ENCODE peak calls at places on chromosomes 4 and X, in five cellular contexts. One of them, this sample, is unnamed.
A peak's percentile ranks its signal among the peaks of the same experiment; 100 is the strongest.

GRCh38 chr4:105350859-105351494 is 122.9 kb downstream of the PPA2 start:
- DNase-seq in GM12878: no peak
- DNase-seq in NT2/D1: no peak
- DNase-seq in HEK293T: no peak
- DNase-seq in H1: no peak
- DNase-seq in this sample: no peak

GRCh38 chrX:41946973-41947612 is 23.7 kb upstream of the CASK start:
- DNase-seq in GM12878: no peak
- DNase-seq in NT2/D1: no peak
- DNase-seq in HEK293T: no peak
- DNase-seq in H1: no peak
- DNase-seq in this sample: no peak

GRCh38 chr4:15368906-15369305 is 58.9 kb upstream of the C1QTNF7 start:
- DNase-seq in GM12878: no peak
- DNase-seq in NT2/D1: no peak
- DNase-seq in HEK293T: no peak
- DNase-seq in H1: no peak
- DNase-seq in this sample: no peak

GRCh38 chr4:102780476-102781144 is 19.8 kb upstream of the MANBA start:
- DNase-seq in GM12878: no peak
- DNase-seq in NT2/D1: no peak
- DNase-seq in HEK293T: peak; percentile 14
- DNase-seq in H1: no peak
- DNase-seq in this sample: peak; percentile 57

GRCh38 chr4:24278693-24279092 is 305.7 kb downstream of the DHX15 start:
- DNase-seq in GM12878: no peak
- DNase-seq in NT2/D1: no peak
- DNase-seq in HEK293T: no peak
- DNase-seq in H1: no peak
- DNase-seq in this sample: no peak

GRCh38 chr4:688695-689497 is at the start of gene SLC49A3:
- DNase-seq in GM12878: no peak
- DNase-seq in NT2/D1: no peak
- DNase-seq in HEK293T: no peak
- DNase-seq in H1: no peak
- DNase-seq in this sample: no peak

GRCh38 chr4:77586953-77587383 is 18.7 kb upstream of the CXCL13 start:
- DNase-seq in GM12878: peak; percentile 88
- DNase-seq in NT2/D1: no peak
- DNase-seq in HEK293T: no peak
- DNase-seq in H1: no peak
- DNase-seq in this sample: no peak

GRCh38 chrX:12249997-12250396 is 111.7 kb downstream of the FRMPD4 start:
- DNase-seq in GM12878: no peak
- DNase-seq in NT2/D1: no peak
- DNase-seq in HEK293T: no peak
- DNase-seq in H1: no peak
- DNase-seq in this sample: no peak

GRCh38 chrX:84363674-84364073 is 138.6 kb downstream of the HDX start:
- DNase-seq in GM12878: no peak
- DNase-seq in NT2/D1: no peak
- DNase-seq in HEK293T: no peak
- DNase-seq in H1: no peak
- DNase-seq in this sample: no peak

GRCh38 chrX:16215660-16216059 is 48.4 kb downstream of the MAGEB17 start:
- DNase-seq in GM12878: no peak
- DNase-seq in NT2/D1: peak; percentile 60
- DNase-seq in HEK293T: no peak
- DNase-seq in H1: no peak
- DNase-seq in this sample: no peak

GRCh38 chr4:56372774-56373173 is 14.5 kb downstream of the AASDH start:
- DNase-seq in GM12878: no peak
- DNase-seq in NT2/D1: no peak
- DNase-seq in HEK293T: no peak
- DNase-seq in H1: no peak
- DNase-seq in this sample: no peak

GRCh38 chr4:146237092-146237491 is 22.8 kb downstream of the REELD1 start:
- DNase-seq in GM12878: no peak
- DNase-seq in NT2/D1: no peak
- DNase-seq in HEK293T: no peak
- DNase-seq in H1: no peak
- DNase-seq in this sample: no peak

GRCh38 chr4:45663495-45664148 is 460.2 kb downstream of the GABRG1 start:
- DNase-seq in GM12878: no peak
- DNase-seq in NT2/D1: no peak
- DNase-seq in HEK293T: no peak
- DNase-seq in H1: no peak
- DNase-seq in this sample: no peak

GRCh38 chr4:121484633-121485032 is 103.8 kb upstream of the QRFPR start:
- DNase-seq in GM12878: no peak
- DNase-seq in NT2/D1: peak; percentile 25
- DNase-seq in HEK293T: peak; percentile 37
- DNase-seq in H1: no peak
- DNase-seq in this sample: peak; percentile 36

GRCh38 chrX:22325091-22325490 is 52.4 kb downstream of the CBLL2 start:
- DNase-seq in GM12878: no peak
- DNase-seq in NT2/D1: no peak
- DNase-seq in HEK293T: no peak
- DNase-seq in H1: no peak
- DNase-seq in this sample: no peak

GRCh38 chr4:140049924-140050681 is 103.9 kb downstream of the MAML3 start:
- DNase-seq in GM12878: no peak
- DNase-seq in NT2/D1: no peak
- DNase-seq in HEK293T: peak; percentile 54
- DNase-seq in H1: no peak
- DNase-seq in this sample: no peak

GRCh38 chr4:67052981-67053380 is 492.3 kb downstream of the CENPC start:
- DNase-seq in GM12878: no peak
- DNase-seq in NT2/D1: no peak
- DNase-seq in HEK293T: peak; percentile 11
- DNase-seq in H1: no peak
- DNase-seq in this sample: no peak

GRCh38 chr4:139208404-139208945 is 31.5 kb upstream of the ELF2 start:
- DNase-seq in GM12878: no peak
- DNase-seq in NT2/D1: no peak
- DNase-seq in HEK293T: no peak
- DNase-seq in H1: no peak
- DNase-seq in this sample: peak; percentile 16

GRCh38 chrX:72094894-72095293 is 36.8 kb downstream of the RTL5 start:
- DNase-seq in GM12878: no peak
- DNase-seq in NT2/D1: no peak
- DNase-seq in HEK293T: no peak
- DNase-seq in H1: no peak
- DNase-seq in this sample: no peak

GRCh38 chrX:110395877-110396276 is 37.2 kb downstream of the RTL9 start:
- DNase-seq in GM12878: no peak
- DNase-seq in NT2/D1: no peak
- DNase-seq in HEK293T: no peak
- DNase-seq in H1: no peak
- DNase-seq in this sample: no peak

GRCh38 chr4:56445699-56446098 is 9.6 kb downstream of the PAICS start:
- DNase-seq in GM12878: no peak
- DNase-seq in NT2/D1: no peak
- DNase-seq in HEK293T: no peak
- DNase-seq in H1: no peak
- DNase-seq in this sample: no peak

DNA sequence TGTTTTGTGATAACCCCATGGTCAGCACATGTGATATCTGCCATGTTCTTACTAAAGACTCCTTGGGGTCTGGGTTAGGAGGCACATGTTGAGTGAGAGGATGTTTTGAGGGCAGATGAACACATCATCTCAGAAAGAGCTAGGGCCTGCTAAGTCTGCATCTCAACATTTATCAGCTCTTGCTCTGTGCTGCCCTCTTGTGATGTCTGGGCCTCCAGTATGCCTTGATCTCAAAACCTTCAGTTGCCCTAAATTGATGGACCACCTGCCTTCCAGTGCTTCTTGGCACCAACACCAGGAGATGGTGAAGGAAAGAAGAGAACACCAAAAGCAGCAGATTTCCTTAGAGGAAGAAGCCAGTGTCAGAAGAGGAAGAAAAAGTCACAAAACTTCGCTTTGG is 22.5 kb downstream of the MID1 start:
- DNase-seq in GM12878: no peak
- DNase-seq in NT2/D1: no peak
- DNase-seq in HEK293T: peak; percentile 38
- DNase-seq in H1: no peak
- DNase-seq in this sample: peak; percentile 28
- TF ChIP-seq SUZ12 in GM12878: no peak
- TF ChIP-seq SUZ12 in NT2/D1: no peak
- TF ChIP-seq SUZ12 in HEK293T: no peak
- TF ChIP-seq SUZ12 in H1: no peak
- TF ChIP-seq SUZ12 in this sample: no peak

DNA sequence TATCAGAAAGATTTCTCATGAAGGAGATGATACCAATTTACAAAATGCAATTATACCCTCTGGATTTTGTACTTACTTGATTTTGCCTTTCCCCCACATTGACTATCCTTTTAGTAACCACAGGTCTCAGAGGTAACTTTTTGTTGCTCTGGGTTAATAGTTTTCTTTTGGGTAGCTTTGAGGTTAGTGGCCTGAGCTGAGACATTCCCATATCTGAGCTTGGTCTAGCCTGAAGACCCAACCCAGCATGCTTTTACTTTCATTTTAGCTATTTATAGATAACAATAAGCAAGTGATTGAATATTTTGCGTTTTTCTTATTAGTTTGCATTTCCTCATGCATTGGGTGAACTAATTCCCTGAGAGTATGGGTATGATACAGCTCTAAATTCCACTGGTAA is 11.7 kb downstream of the HTN1 start:
- DNase-seq in GM12878: peak; percentile 13
- DNase-seq in NT2/D1: no peak
- DNase-seq in HEK293T: no peak
- DNase-seq in H1: no peak
- DNase-seq in this sample: no peak
- TF ChIP-seq SUZ12 in GM12878: no peak
- TF ChIP-seq SUZ12 in NT2/D1: no peak
- TF ChIP-seq SUZ12 in HEK293T: no peak
- TF ChIP-seq SUZ12 in H1: no peak
- TF ChIP-seq SUZ12 in this sample: no peak

GRCh38 chr4:153068751-153069150 is 132.6 kb downstream of the FHDC1 start:
- DNase-seq in GM12878: no peak
- DNase-seq in NT2/D1: no peak
- DNase-seq in HEK293T: no peak
- DNase-seq in H1: no peak
- DNase-seq in this sample: peak; percentile 37
- TF ChIP-seq SUZ12 in GM12878: no peak
- TF ChIP-seq SUZ12 in NT2/D1: no peak
- TF ChIP-seq SUZ12 in HEK293T: no peak
- TF ChIP-seq SUZ12 in H1: no peak
- TF ChIP-seq SUZ12 in this sample: no peak

GRCh38 chrX:46791927-46792825 is 33.3 kb upstream of the SLC9A7 start:
- DNase-seq in GM12878: peak; percentile 68
- DNase-seq in NT2/D1: peak; percentile 77
- DNase-seq in HEK293T: no peak
- DNase-seq in H1: no peak
- DNase-seq in this sample: peak; percentile 32
- TF ChIP-seq SUZ12 in GM12878: no peak
- TF ChIP-seq SUZ12 in NT2/D1: no peak
- TF ChIP-seq SUZ12 in HEK293T: no peak
- TF ChIP-seq SUZ12 in H1: no peak
- TF ChIP-seq SUZ12 in this sample: no peak